ENCODE peak calls at places on chromosome 15, in five cellular contexts. One of them, this sample, is unnamed.

GRCh38 chr15:51234181-51234927 is 104.0 kb downstream of the CYP19A1 start:
- DNase-seq in transverse colon: no peak
- DNase-seq in endothelial cell of umbilical vein: no peak
- DNase-seq in neural progenitor cell: peak
- DNase-seq in right lobe of liver: no peak
- DNase-seq in this sample: no peak

GRCh38 chr15:84929795-84930371 is 45.4 kb downstream of the SLC28A1 start:
- DNase-seq in transverse colon: peak
- DNase-seq in endothelial cell of umbilical vein: no peak
- DNase-seq in neural progenitor cell: no peak
- DNase-seq in right lobe of liver: peak
- DNase-seq in this sample: peak

GRCh38 chr15:77529394-77530159 is 103.1 kb downstream of the LINGO1 start:
- DNase-seq in transverse colon: no peak
- DNase-seq in endothelial cell of umbilical vein: no peak
- DNase-seq in neural progenitor cell: no peak
- DNase-seq in right lobe of liver: peak
- DNase-seq in this sample: no peak

GRCh38 chr15:58340176-58340575 is 91.6 kb upstream of the LIPC start:
- DNase-seq in transverse colon: no peak
- DNase-seq in endothelial cell of umbilical vein: no peak
- DNase-seq in neural progenitor cell: no peak
- DNase-seq in right lobe of liver: no peak
- DNase-seq in this sample: peak

GRCh38 chr15:92619380-92620101 is 36.0 kb downstream of the FAM174B start:
- DNase-seq in transverse colon: peak
- DNase-seq in endothelial cell of umbilical vein: peak
- DNase-seq in neural progenitor cell: no peak
- DNase-seq in right lobe of liver: no peak
- DNase-seq in this sample: no peak

GRCh38 chr15:32677238-32677750 is 35.8 kb downstream of the SCG5 start:
- DNase-seq in transverse colon: no peak
- DNase-seq in endothelial cell of umbilical vein: no peak
- DNase-seq in neural progenitor cell: peak
- DNase-seq in right lobe of liver: no peak
- DNase-seq in this sample: no peak

GRCh38 chr15:38684461-38685000 is 119.9 kb upstream of the RASGRP1 start:
- DNase-seq in transverse colon: no peak
- DNase-seq in endothelial cell of umbilical vein: no peak
- DNase-seq in neural progenitor cell: no peak
- DNase-seq in right lobe of liver: no peak
- DNase-seq in this sample: no peak

GRCh38 chr15:51579012-51579411 is 43.6 kb downstream of the DMXL2 start:
- DNase-seq in transverse colon: no peak
- DNase-seq in endothelial cell of umbilical vein: no peak
- DNase-seq in neural progenitor cell: no peak
- DNase-seq in right lobe of liver: no peak
- DNase-seq in this sample: no peak

GRCh38 chr15:98648654-98649537 is 557 bp downstream of the IGF1R start:
- DNase-seq in transverse colon: peak
- DNase-seq in endothelial cell of umbilical vein: peak
- DNase-seq in neural progenitor cell: peak
- DNase-seq in right lobe of liver: peak
- DNase-seq in this sample: peak

GRCh38 chr15:32853667-32854066 is 135.9 kb downstream of the GREM1 start:
- DNase-seq in transverse colon: no peak
- DNase-seq in endothelial cell of umbilical vein: no peak
- DNase-seq in neural progenitor cell: peak
- DNase-seq in right lobe of liver: no peak
- DNase-seq in this sample: no peak

GRCh38 chr15:72284781-72285180 is 12.4 kb upstream of the PARP6 start:
- DNase-seq in transverse colon: no peak
- DNase-seq in endothelial cell of umbilical vein: no peak
- DNase-seq in neural progenitor cell: no peak
- DNase-seq in right lobe of liver: no peak
- DNase-seq in this sample: no peak

GRCh38 chr15:95464091-95464888 is 866.2 kb upstream of the NR2F2 start:
- DNase-seq in transverse colon: no peak
- DNase-seq in endothelial cell of umbilical vein: peak
- DNase-seq in neural progenitor cell: no peak
- DNase-seq in right lobe of liver: no peak
- DNase-seq in this sample: no peak
- H3K27ac ChIP-seq in transverse colon: no peak
- H3K27ac ChIP-seq in endothelial cell of umbilical vein: peak
- H3K27ac ChIP-seq in neural progenitor cell: no peak
- H3K27ac ChIP-seq in right lobe of liver: no peak
- H3K27ac ChIP-seq in this sample: no peak

DNA sequence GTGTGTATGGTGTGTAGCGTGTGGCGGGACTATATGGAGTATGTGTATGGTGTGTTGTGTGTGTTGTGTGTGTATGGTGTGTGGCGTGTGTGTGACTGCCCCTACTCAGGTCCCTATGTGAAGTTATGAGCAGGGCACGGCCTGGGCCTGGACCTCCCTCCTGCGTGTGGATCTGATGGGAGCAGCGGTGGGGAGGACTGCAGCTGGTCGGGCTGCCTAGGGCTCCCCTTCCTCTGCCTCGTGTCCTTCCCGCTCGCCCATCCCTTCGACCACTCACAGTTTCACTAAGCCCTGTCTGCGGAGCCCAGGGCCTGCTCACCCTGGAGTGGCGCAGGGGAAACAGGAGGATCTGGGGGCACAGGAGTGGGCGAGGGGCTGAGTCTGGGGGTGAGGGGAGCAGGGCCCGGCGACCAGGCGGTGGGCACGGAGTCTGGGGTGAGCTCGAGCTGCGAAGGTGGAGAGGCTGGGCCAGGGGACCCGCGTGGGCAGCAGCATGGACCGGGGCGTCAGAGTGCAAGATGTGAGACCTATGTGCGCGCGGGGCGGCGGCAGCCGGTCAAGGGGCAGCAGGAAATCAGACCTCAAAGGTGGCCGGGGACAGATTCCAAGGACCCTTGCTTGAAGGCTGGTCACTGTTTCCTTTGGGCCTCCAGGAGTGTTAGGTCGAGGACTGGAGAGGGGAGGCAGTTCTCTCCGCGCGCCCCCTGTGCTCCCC is 26.6 kb downstream of the GABRA5 start:
- DNase-seq in transverse colon: no peak
- DNase-seq in endothelial cell of umbilical vein: no peak
- DNase-seq in neural progenitor cell: no peak
- DNase-seq in right lobe of liver: no peak
- DNase-seq in this sample: no peak
- TF ChIP-seq CTCF in transverse colon: no peak
- TF ChIP-seq CTCF in endothelial cell of umbilical vein: no peak
- TF ChIP-seq CTCF in neural progenitor cell: no peak
- TF ChIP-seq CTCF in right lobe of liver: no peak
- TF ChIP-seq CTCF in this sample: no peak

GRCh38 chr15:95259965-95260364 is 1028.6 kb downstream of the MCTP2 start:
- DNase-seq in transverse colon: no peak
- DNase-seq in endothelial cell of umbilical vein: peak
- DNase-seq in neural progenitor cell: peak
- DNase-seq in right lobe of liver: no peak
- DNase-seq in this sample: no peak
- H3K27ac ChIP-seq in transverse colon: no peak
- H3K27ac ChIP-seq in endothelial cell of umbilical vein: peak
- H3K27ac ChIP-seq in neural progenitor cell: no peak
- H3K27ac ChIP-seq in right lobe of liver: no peak
- H3K27ac ChIP-seq in this sample: no peak

GRCh38 chr15:99744142-99744541 is 10.9 kb upstream of the LYSMD4 start:
- DNase-seq in transverse colon: no peak
- DNase-seq in endothelial cell of umbilical vein: no peak
- DNase-seq in neural progenitor cell: no peak
- DNase-seq in right lobe of liver: no peak
- DNase-seq in this sample: no peak
- TF ChIP-seq CTCF in transverse colon: no peak
- TF ChIP-seq CTCF in endothelial cell of umbilical vein: no peak
- TF ChIP-seq CTCF in neural progenitor cell: peak
- TF ChIP-seq CTCF in right lobe of liver: no peak
- TF ChIP-seq CTCF in this sample: peak

DNA sequence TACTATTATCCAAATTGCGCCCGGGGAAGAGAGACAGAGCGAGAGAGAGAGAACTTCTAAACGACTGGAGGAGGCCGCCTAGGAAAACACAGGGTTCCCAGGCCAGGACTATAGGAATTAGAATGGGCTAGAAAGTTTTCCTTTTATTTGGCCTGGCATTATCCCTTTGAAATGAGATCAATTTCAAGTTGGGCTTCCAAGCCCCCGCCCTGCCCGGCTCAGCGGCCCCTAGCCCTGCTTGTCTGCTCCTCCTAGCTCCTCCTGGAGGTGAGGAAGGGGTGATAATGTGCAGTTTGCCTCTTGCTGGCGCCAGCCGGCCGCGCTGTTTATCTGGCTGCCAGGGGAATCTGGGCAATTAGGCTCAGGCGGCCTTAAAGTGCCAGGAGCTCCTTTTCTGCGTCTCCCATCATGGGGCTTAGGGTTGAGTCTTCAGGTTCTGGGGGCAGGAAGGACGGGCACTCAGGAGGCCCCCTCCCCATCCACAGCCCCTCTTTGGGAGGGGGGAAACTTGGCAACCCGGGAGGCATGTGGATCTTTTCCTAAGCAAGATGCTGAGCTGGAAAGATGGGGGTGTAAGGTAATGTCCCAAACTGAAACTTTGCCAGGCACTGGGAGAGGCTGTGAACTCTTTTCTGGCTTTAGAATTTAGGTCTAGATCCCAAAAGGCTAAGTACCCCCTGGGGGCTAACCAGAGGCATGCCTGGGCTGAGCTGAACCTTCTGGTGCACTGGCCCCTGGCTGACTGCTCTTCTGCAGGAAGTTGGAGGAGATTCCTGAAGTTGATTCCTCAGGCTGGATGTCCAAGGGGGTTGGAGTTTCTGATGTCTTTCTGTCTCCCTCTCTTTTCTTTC is 5.5 kb downstream of the SMAD6 start:
- DNase-seq in transverse colon: peak
- DNase-seq in endothelial cell of umbilical vein: peak
- DNase-seq in neural progenitor cell: peak
- DNase-seq in right lobe of liver: no peak
- DNase-seq in this sample: no peak
- H3K27ac ChIP-seq in transverse colon: peak
- H3K27ac ChIP-seq in endothelial cell of umbilical vein: peak
- H3K27ac ChIP-seq in neural progenitor cell: no peak
- H3K27ac ChIP-seq in right lobe of liver: no peak
- H3K27ac ChIP-seq in this sample: no peak

GRCh38 chr15:79035111-79035601 is 55.4 kb downstream of the RASGRF1 start:
- DNase-seq in transverse colon: no peak
- DNase-seq in endothelial cell of umbilical vein: no peak
- DNase-seq in neural progenitor cell: peak
- DNase-seq in right lobe of liver: no peak
- DNase-seq in this sample: no peak
- TF ChIP-seq CTCF in transverse colon: no peak
- TF ChIP-seq CTCF in endothelial cell of umbilical vein: no peak
- TF ChIP-seq CTCF in neural progenitor cell: peak
- TF ChIP-seq CTCF in right lobe of liver: no peak
- TF ChIP-seq CTCF in this sample: peak

This sample was measured in PC-3.